ENCODE peak calls at places on chromosomes 4 and X, in nine cellular contexts. F is epithelial cell of esophagus, U is bronchial epithelial cell, Y is ovary, V is fibroblast of lung, Z is mucosa of descending colon, L is lower leg skin, E is OCI-LY7, I is upper lobe of left lung. J is an unnamed sample.

GRCh38 chr4:83083925-83084475 is 30.5 kb downstream of the PLAC8 start:
- DNase-seq in Y (no peak), V (no peak), U (no peak), L (no peak), Z (peak; percentile 66), I (no peak), F (no peak), E (no peak), J (no peak)

GRCh38 chrX:2837961-2838360 is 9.2 kb downstream of the GYG2 start:
- DNase-seq in E (no peak), F (no peak), V (no peak), Z (no peak), I (no peak), U (no peak), Y (no peak), L (no peak), J (no peak)

GRCh38 chr4:139587452-139587851 is 31.4 kb upstream of the SETD7 start:
- DNase-seq in L (peak; percentile 39), F (peak; percentile 27), Y (no peak), V (no peak), U (peak; percentile 23), Z (no peak), E (no peak), I (no peak), J (no peak)

GRCh38 chr4:4480685-4481393 is 61.0 kb downstream of the STX18 start:
- DNase-seq in E (peak; percentile 22), Z (no peak), U (peak; percentile 6), I (peak; percentile 15), F (no peak), Y (no peak), V (peak; percentile 33), L (no peak), J (peak; percentile 56)

GRCh38 chr4:136036744-136037143 is 1495.5 kb downstream of the PCDH18 start:
- DNase-seq in E (no peak), V (peak; percentile 78), F (peak; percentile 85), Y (no peak), Z (no peak), I (no peak), L (no peak), U (peak; percentile 52), J (peak; percentile 88)

GRCh38 chr4:24970635-24971034 is 57.8 kb upstream of the CCDC149 start:
- DNase-seq in V (no peak), F (no peak), L (no peak), Y (no peak), Z (no peak), I (no peak), U (no peak), E (no peak), J (no peak)

GRCh38 chrX:67612231-67612630 is 68.4 kb downstream of the AR start:
- DNase-seq in E (no peak), U (peak; percentile 65), Z (no peak), F (peak; percentile 66), Y (no peak), L (no peak), V (peak; percentile 69), I (no peak), J (peak; percentile 61)

GRCh38 chrX:10618911-10619310 is 1.5 kb downstream of the MID1 start:
- DNase-seq in Z (no peak), L (no peak), E (no peak), V (peak; percentile 30), F (no peak), Y (no peak), I (no peak), U (no peak), J (peak; percentile 40)

GRCh38 chr4:84796388-84796787 is 170.1 kb downstream of the WDFY3 start:
- DNase-seq in L (no peak), E (no peak), U (no peak), F (no peak), V (peak; percentile 22), Z (no peak), Y (no peak), I (no peak), J (peak; percentile 17)

GRCh38 chrX:28133763-28134162 is 152.5 kb upstream of the DCAF8L1 start:
- DNase-seq in Z (no peak), L (no peak), Y (no peak), I (no peak), V (no peak), F (no peak), E (no peak), U (no peak), J (no peak)

DNA sequence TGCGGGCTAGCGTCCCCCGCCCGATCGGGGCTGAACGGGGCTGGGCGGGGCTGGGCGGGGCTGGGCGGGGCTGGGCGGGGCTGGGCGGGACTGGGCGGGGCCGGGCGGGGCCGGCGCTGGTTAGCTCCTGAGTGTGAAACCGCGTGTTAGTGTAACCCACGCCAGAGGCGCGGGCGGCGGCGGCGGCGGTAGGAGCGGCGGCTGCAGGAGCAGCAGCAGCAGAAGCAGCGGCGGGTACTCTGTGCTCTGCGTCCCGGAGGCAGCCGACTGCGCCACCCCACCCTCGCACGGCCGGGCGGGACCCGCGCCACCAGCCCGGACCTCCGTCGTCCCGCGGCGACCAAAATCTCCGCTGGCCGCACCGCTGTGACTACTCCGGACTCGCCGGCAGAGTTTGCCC is 128.1 kb downstream of the LAS1L start:
- DNase-seq in Y (no peak), E (no peak), I (peak; percentile 73), Z (no peak), F (peak; percentile 4), L (no peak), V (no peak), U (no peak), J (no peak)
- H3K4me3 ChIP-seq in Y (no peak overlapping the region), E (no peak overlapping the region), I (peak overlapping the region; percentile 21), Z (no peak overlapping the region), F (no peak overlapping the region), L (no peak overlapping the region), V (no peak overlapping the region), U (no peak overlapping the region), J (no peak overlapping the region)

GRCh38 chr4:77201343-77201742 is 44.3 kb downstream of the CCNG2 start:
- DNase-seq in F (peak; percentile 92), V (peak; percentile 40), E (no peak), U (peak; percentile 98), Z (no peak), L (no peak), Y (no peak), I (no peak), J (peak; percentile 4)
- TF ChIP-seq CTCF in F (no peak), V (no peak), E (no peak), U (no peak), Z (no peak), L (no peak), Y (no peak), I (no peak), J (no peak)

GRCh38 chr4:157978680-157979361 is 194.0 kb downstream of the GASK1B start:
- DNase-seq in E (peak; percentile 49), F (peak; percentile 68), I (peak; percentile 56), V (peak; percentile 68), L (no peak), Z (no peak), U (peak; percentile 60), Y (peak; percentile 48), J (peak; percentile 74)
- H3K4me3 ChIP-seq in E (no peak overlapping the region), F (no peak overlapping the region), I (no peak overlapping the region), V (peak overlapping the region; percentile 56), L (no peak overlapping the region), Z (no peak overlapping the region), U (no peak overlapping the region), Y (no peak overlapping the region), J (no peak overlapping the region)

GRCh38 chr4:81472249-81473085 is 760 bp upstream of the RASGEF1B start:
- DNase-seq in I (no peak), V (no peak), U (no peak), Z (peak; percentile 64), F (no peak), E (peak; percentile 90), L (peak; percentile 88), Y (no peak), J (peak; percentile 44)
- TF ChIP-seq CTCF in I (peak; percentile 48), V (peak; percentile 44), U (peak; percentile 15), Z (no peak), F (peak; percentile 14), E (peak; percentile 82), L (no peak), Y (no peak), J (peak; percentile 29)

J was measured in astrocyte of the spinal cord.